ENCODE peak calls at places on chromosome 5, in ten cellular contexts. O is ACHN, W is NCI-H526, G is nephron progenitor cell, C is AG08395, I is A549, Q is putamen, A is EH, V is A673, R is transverse colon. L is an unnamed sample.

GRCh38 chr5:179284751-179285191 is 60.5 kb downstream of the ADAMTS2 start:
- DNase-seq in O (no peak), W (no peak), G (no peak), C (no peak), I (no peak), Q (peak; percentile 40), A (no peak), V (no peak), R (no peak), L (peak; percentile 57)

GRCh38 chr5:175521313-175521833 is 43.0 kb downstream of the SFXN1 start:
- DNase-seq in O (no peak), W (no peak), G (no peak), C (no peak), I (no peak), Q (no peak), A (no peak), V (no peak), R (no peak), L (no peak)

GRCh38 chr5:140039561-140039960 is 3.5 kb downstream of the NRG2 start:
- DNase-seq in O (no peak), W (peak; percentile 36), G (no peak), C (no peak), I (no peak), Q (no peak), A (no peak), V (no peak), R (peak; percentile 15), L (no peak)

GRCh38 chr5:167759411-167759821 is 532.0 kb upstream of the WWC1 start:
- DNase-seq in O (no peak), W (no peak), G (no peak), C (peak; percentile 29), I (peak; percentile 9), Q (no peak), A (peak; percentile 81), V (no peak), R (no peak), L (no peak)

GRCh38 chr5:157907479-157907878 is 48.5 kb upstream of the CLINT1 start:
- DNase-seq in O (no peak), W (no peak), G (no peak), C (no peak), I (no peak), Q (no peak), A (no peak), V (no peak), R (no peak), L (no peak)

GRCh38 chr5:16461026-16461425 is 4.6 kb downstream of the ZNF622 start:
- DNase-seq in O (no peak), W (no peak), G (no peak), C (no peak), I (no peak), Q (no peak), A (peak; percentile 66), V (no peak), R (no peak), L (no peak)

GRCh38 chr5:92435781-92436180 is 1052.7 kb upstream of the ARRDC3 start:
- DNase-seq in O (no peak), W (no peak), G (no peak), C (no peak), I (no peak), Q (no peak), A (no peak), V (no peak), R (no peak), L (no peak)

GRCh38 chr5:13676531-13676930 is 268.0 kb downstream of the DNAH5 start:
- DNase-seq in O (no peak), W (no peak), G (no peak), C (no peak), I (no peak), Q (no peak), A (no peak), V (no peak), R (no peak), L (no peak)

GRCh38 chr5:89437450-89438435 is 554.8 kb upstream of the MEF2C start:
- DNase-seq in O (no peak), W (no peak), G (no peak), C (no peak), I (no peak), Q (no peak), A (no peak), V (peak; percentile 39), R (no peak), L (peak; percentile 35)

GRCh38 chr5:72018158-72018803 is 89.0 kb upstream of the MAP1B start:
- DNase-seq in O (peak; percentile 50), W (no peak), G (peak; percentile 66), C (peak; percentile 26), I (peak; percentile 54), Q (no peak), A (peak; percentile 63), V (peak; percentile 61), R (peak; percentile 71), L (no peak)

GRCh38 chr5:372911-373709 is 51.6 kb downstream of the AHRR start:
- DNase-seq in O (no peak), W (no peak), G (no peak), C (no peak), I (no peak), Q (no peak), A (peak; percentile 32), V (no peak), R (no peak), L (peak; percentile 45)

GRCh38 chr5:62718368-62718767 is 139.7 kb downstream of the LRRC70 start:
- DNase-seq in O (no peak), W (no peak), G (no peak), C (no peak), I (no peak), Q (no peak), A (peak; percentile 7), V (no peak), R (no peak), L (no peak)

GRCh38 chr5:68071731-68072130 is 143.8 kb upstream of the PIK3R1 start:
- DNase-seq in O (no peak), W (no peak), G (no peak), C (peak; percentile 57), I (no peak), Q (no peak), A (peak; percentile 62), V (no peak), R (no peak), L (no peak)